ENCODE peak calls at places on chromosomes 12 and 14, in nine cellular contexts. S is A549, T is AG04450, D is Karpas-422, W is cerebellum, P is heart right ventricle, N is AG10803, L is hypothalamus, F is EH. V is an unnamed sample.

GRCh38 chr12:32444895-32445294 is 45.5 kb downstream of the FGD4 start:
- DNase-seq in S (no peak), T (no peak), D (no peak), W (no peak), P (no peak), N (peak; percentile 47), L (no peak), F (peak; percentile 65), V (no peak)

GRCh38 chr12:1616233-1617066 is 12.6 kb upstream of the WNT5B start:
- DNase-seq in S (no peak), T (no peak), D (no peak), W (no peak), P (no peak), N (no peak), L (no peak), F (no peak), V (no peak)

GRCh38 chr14:89748004-89748403 is 206.5 kb downstream of the EFCAB11 start:
- DNase-seq in S (no peak), T (peak; percentile 30), D (no peak), W (no peak), P (no peak), N (no peak), L (no peak), F (peak; percentile 15), V (no peak)

GRCh38 chr12:121791671-121792496 is 1.6 kb downstream of the RHOF start:
- DNase-seq in S (no peak), T (no peak), D (no peak), W (no peak), P (no peak), N (no peak), L (no peak), F (no peak), V (no peak)

GRCh38 chr12:3152013-3152412 is 74.8 kb downstream of the TSPAN9 start:
- DNase-seq in S (no peak), T (no peak), D (no peak), W (no peak), P (no peak), N (peak; percentile 84), L (no peak), F (peak; percentile 46), V (no peak)

GRCh38 chr12:116482859-116483258 is 76.3 kb upstream of the MAP1LC3B2 start:
- DNase-seq in S (no peak), T (no peak), D (no peak), W (no peak), P (no peak), N (no peak), L (no peak), F (no peak), V (no peak)

GRCh38 chr14:92687681-92688433 is 60.6 kb downstream of the LGMN start:
- DNase-seq in S (no peak), T (no peak), D (no peak), W (peak; percentile 24), P (peak; percentile 40), N (no peak), L (no peak), F (no peak), V (peak; percentile 54)

GRCh38 chr12:71694099-71694820 is 8.4 kb downstream of the TMEM19 start:
- DNase-seq in S (no peak), T (no peak), D (peak; percentile 84), W (no peak), P (no peak), N (no peak), L (no peak), F (no peak), V (no peak)

GRCh38 chr12:115726691-115727090 is 550.8 kb downstream of the MED13L start:
- DNase-seq in S (no peak), T (no peak), D (no peak), W (no peak), P (no peak), N (no peak), L (no peak), F (no peak), V (no peak)

GRCh38 chr12:57452181-57452936 is 2.7 kb upstream of the INHBE start:
- DNase-seq in S (no peak), T (peak; percentile 84), D (no peak), W (peak; percentile 60), P (peak; percentile 75), N (peak; percentile 87), L (no peak), F (peak; percentile 96), V (no peak)

GRCh38 chr14:72678360-72678759 is 215.5 kb downstream of the DPF3 start:
- DNase-seq in S (no peak), T (no peak), D (no peak), W (no peak), P (no peak), N (peak; percentile 58), L (no peak), F (peak; percentile 89), V (no peak)

GRCh38 chr12:15208871-15209656 is 12.2 kb downstream of the RERG start:
- DNase-seq in S (no peak), T (no peak), D (no peak), W (no peak), P (no peak), N (peak; percentile 22), L (no peak), F (no peak), V (no peak)

GRCh38 chr14:35402323-35403084 is 2.0 kb downstream of the NFKBIA start:
- DNase-seq in S (no peak), T (no peak), D (no peak), W (no peak), P (no peak), N (no peak), L (no peak), F (no peak), V (no peak)